ENCODE peak calls at places on chromosomes 13 and 19, in nine cellular contexts. T is left ventricle myocardium inferior; G is heart right ventricle; D is CD8-positive, alpha-beta T cell; W is endothelial cell of umbilical vein; V is ovary; I is upper lobe of right lung; P is iPS DF 6.9; R is CD4-positive, CD25-positive, alpha-beta regulatory T cell. Y is an unnamed sample.

GRCh38 chr13:25262261-25262660 is 25.0 kb downstream of the MTMR6 start:
- DNase-seq in T (no peak), G (no peak), D (no peak), W (no peak), V (no peak), I (no peak), P (no peak), R (no peak), Y (no peak)

GRCh38 chr19:8459520-8460260 is 14.9 kb downstream of the HNRNPM start:
- DNase-seq in T (no peak), G (no peak), D (no peak), W (peak; percentile 43), V (no peak), I (no peak), P (no peak), R (no peak), Y (peak; percentile 46)

GRCh38 chr13:99971576-99972189 is at the start of gene ZIC5:
- DNase-seq in T (no peak), G (no peak), D (no peak), W (no peak), V (no peak), I (no peak), P (no peak), R (no peak), Y (no peak)

GRCh38 chr13:48790996-48791395 is 137.3 kb downstream of the CYSLTR2 start:
- DNase-seq in T (no peak), G (no peak), D (no peak), W (no peak), V (no peak), I (no peak), P (no peak), R (no peak), Y (no peak)

GRCh38 chr13:50187352-50188029 is 172.2 kb downstream of the KCNRG start:
- DNase-seq in T (no peak), G (no peak), D (no peak), W (no peak), V (no peak), I (no peak), P (no peak), R (no peak), Y (no peak)

GRCh38 chr13:62038214-62038613 is 622.6 kb upstream of the PCDH20 start:
- DNase-seq in T (no peak), G (no peak), D (no peak), W (no peak), V (no peak), I (no peak), P (no peak), R (no peak), Y (no peak)

GRCh38 chr19:3358392-3358918 is 7.9 kb upstream of the NFIC start:
- DNase-seq in T (no peak), G (no peak), D (peak; percentile 65), W (no peak), V (peak; percentile 70), I (no peak), P (no peak), R (no peak), Y (no peak)

GRCh38 chr19:53554804-53555203 is 16.9 kb downstream of the ZNF331 start:
- DNase-seq in T (no peak), G (no peak), D (no peak), W (no peak), V (no peak), I (no peak), P (no peak), R (no peak), Y (no peak)

GRCh38 chr13:38636756-38637155 is 50.1 kb upstream of the FREM2 start:
- DNase-seq in T (no peak), G (no peak), D (no peak), W (no peak), V (no peak), I (no peak), P (no peak), R (no peak), Y (no peak)

GRCh38 chr19:29439688-29440550 is 85.9 kb upstream of the VSTM2B start:
- DNase-seq in T (no peak), G (no peak), D (no peak), W (no peak), V (no peak), I (no peak), P (no peak), R (no peak), Y (no peak)

GRCh38 chr13:45269204-45269603 is 68.4 kb upstream of the KCTD4 start:
- DNase-seq in T (no peak), G (no peak), D (no peak), W (no peak), V (no peak), I (no peak), P (no peak), R (no peak), Y (peak; percentile 36)

GRCh38 chr19:41111750-41112295 is 2.4 kb upstream of the CYP2F1 start:
- DNase-seq in T (no peak), G (no peak), D (no peak), W (no peak), V (no peak), I (no peak), P (no peak), R (no peak), Y (no peak)

GRCh38 chr19:46447006-46447405 is 18.3 kb upstream of the PNMA8C start:
- DNase-seq in T (no peak), G (no peak), D (no peak), W (no peak), V (no peak), I (no peak), P (no peak), R (no peak), Y (no peak)

GRCh38 chr19:48342841-48343540 is 17.6 kb downstream of the EMP3 start:
- DNase-seq in T (no peak), G (no peak), D (no peak), W (no peak), V (no peak), I (no peak), P (no peak), R (no peak), Y (no peak)

GRCh38 chr19:52941941-52942370 is 18.7 kb upstream of the ZNF888 start:
- DNase-seq in T (peak; percentile 27), G (peak; percentile 22), D (no peak), W (peak; percentile 56), V (peak; percentile 67), I (peak; percentile 71), P (no peak), R (peak; percentile 40), Y (peak; percentile 32)

GRCh38 chr19:496333-496634 is at the start of gene MADCAM1:
- DNase-seq in T (no peak), G (no peak), D (no peak), W (no peak), V (no peak), I (no peak), P (no peak), R (no peak), Y (no peak)

GRCh38 chr19:498977-499623 is 2.8 kb downstream of the MADCAM1 start:
- DNase-seq in T (no peak), G (no peak), D (no peak), W (no peak), V (no peak), I (no peak), P (no peak), R (no peak), Y (no peak)

GRCh38 chr19:497861-498590 is 1.7 kb downstream of the MADCAM1 start:
- DNase-seq in T (no peak), G (no peak), D (no peak), W (no peak), V (no peak), I (no peak), P (no peak), R (no peak), Y (no peak)

GRCh38 chr19:497476-497860 is 1.2 kb downstream of the MADCAM1 start:
- DNase-seq in T (no peak), G (no peak), D (no peak), W (no peak), V (no peak), I (peak; percentile 65), P (no peak), R (no peak), Y (no peak)

GRCh38 chr19:498591-498950 is 2.3 kb downstream of the MADCAM1 start:
- DNase-seq in T (no peak), G (no peak), D (no peak), W (no peak), V (no peak), I (no peak), P (no peak), R (no peak), Y (no peak)
- H3K4me3 ChIP-seq in T (no peak overlapping the region), G (no peak overlapping the region), D (no peak overlapping the region), W (no peak overlapping the region), V (no peak overlapping the region), I (no peak overlapping the region), P (peak overlapping the region; percentile 54), R (no peak overlapping the region), Y (no peak overlapping the region)

GRCh38 chr19:50046649-50047503 is 21.1 kb downstream of the ZNF473 start:
- DNase-seq in T (peak; percentile 42), G (peak; percentile 46), D (peak; percentile 63), W (no peak), V (peak; percentile 55), I (peak; percentile 70), P (peak; percentile 41), R (peak; percentile 39), Y (no peak)
- H3K9me3 ChIP-seq in T (peaks cover 66% of the 10 kb centered on the region), G (peaks cover 30% of the 10 kb centered on the region), D (peaks cover 17% of the 10 kb centered on the region), W (peaks cover 28% of the 10 kb centered on the region), V (peaks cover 35% of the 10 kb centered on the region), I (peaks cover 8% of the 10 kb centered on the region), P (peaks cover 36% of the 10 kb centered on the region), R (peaks cover 34% of the 10 kb centered on the region), Y (peaks cover 81% of the 10 kb centered on the region)

GRCh38 chr19:17685451-17686026 is 2.6 kb downstream of the UNC13A start:
- DNase-seq in T (no peak), G (no peak), D (no peak), W (no peak), V (no peak), I (no peak), P (no peak), R (no peak), Y (no peak)

GRCh38 chr19:17687857-17688784 is at the start of gene UNC13A:
- DNase-seq in T (peak; percentile 40), G (peak; percentile 40), D (peak; percentile 56), W (no peak), V (peak; percentile 81), I (peak; percentile 69), P (no peak), R (no peak), Y (peak; percentile 69)

GRCh38 chr19:17687141-17687856 is 855 bp downstream of the UNC13A start:
- DNase-seq in T (no peak), G (no peak), D (no peak), W (no peak), V (no peak), I (no peak), P (no peak), R (no peak), Y (no peak)

GRCh38 chr19:17686027-17686511 is 2.1 kb downstream of the UNC13A start:
- DNase-seq in T (no peak), G (peak; percentile 41), D (no peak), W (no peak), V (no peak), I (no peak), P (no peak), R (no peak), Y (peak; percentile 8)

GRCh38 chr19:17686592-17687042 is 1.5 kb downstream of the UNC13A start:
- DNase-seq in T (peak; percentile 41), G (peak; percentile 51), D (no peak), W (no peak), V (no peak), I (no peak), P (no peak), R (peak; percentile 21), Y (peak; percentile 31)
- H3K27me3 ChIP-seq in T (peaks cover 94% of the 10 kb centered on the region), G (peaks cover 77% of the 10 kb centered on the region), D (peaks cover 27% of the 10 kb centered on the region), W (peaks cover 7% of the 10 kb centered on the region), V (peaks cover 8% of the 10 kb centered on the region), I (peaks cover 36% of the 10 kb centered on the region), P (no peaks in the 10 kb centered on the region), R (peaks cover 22% of the 10 kb centered on the region), Y (peaks cover 35% of the 10 kb centered on the region)

GRCh38 chr19:45090034-45090433 is 2.9 kb upstream of the PPP1R37 start:
- DNase-seq in T (no peak), G (no peak), D (no peak), W (no peak), V (no peak), I (no peak), P (no peak), R (no peak), Y (no peak)
- H3K4me3 ChIP-seq in T (no peak overlapping the region), G (no peak overlapping the region), D (no peak overlapping the region), W (no peak overlapping the region), V (no peak overlapping the region), I (no peak overlapping the region), P (no peak overlapping the region), R (no peak overlapping the region), Y (no peak overlapping the region)